ENCODE peak calls at places on chromosomes 13 and 19, in nine cellular contexts. W is spleen, E is mucosa of descending colon, A is HL-60, V is A549, O is AG09309, C is uterus, D is pancreas, N is fibroblast of villous mesenchyme. L is an unnamed sample.

GRCh38 chr13:90757127-90757680 is 590.3 kb upstream of the MIR17HG start:
- DNase-seq in W (no peak), E (no peak), A (no peak), V (no peak), O (no peak), C (no peak), D (no peak), N (peak), L (no peak)

GRCh38 chr13:111575719-111576118 is 255.3 kb downstream of the TEX29 start:
- DNase-seq in W (no peak), E (no peak), A (no peak), V (no peak), O (no peak), C (no peak), D (no peak), N (no peak), L (no peak)

GRCh38 chr13:50389726-50390125 is 374.5 kb downstream of the KCNRG start:
- DNase-seq in W (no peak), E (no peak), A (no peak), V (no peak), O (no peak), C (no peak), D (no peak), N (no peak), L (no peak)

GRCh38 chr13:39884166-39884565 is 228.7 kb downstream of the COG6 start:
- DNase-seq in W (no peak), E (no peak), A (no peak), V (no peak), O (no peak), C (no peak), D (no peak), N (no peak), L (no peak)

GRCh38 chr19:29400917-29401711 is 124.7 kb upstream of the VSTM2B start:
- DNase-seq in W (no peak), E (no peak), A (no peak), V (no peak), O (no peak), C (no peak), D (no peak), N (no peak), L (no peak)

GRCh38 chr13:94157705-94158218 is 321.7 kb downstream of the DCT start:
- DNase-seq in W (no peak), E (no peak), A (no peak), V (no peak), O (no peak), C (peak), D (no peak), N (peak), L (no peak)

GRCh38 chr13:113903361-113903760 is 39.5 kb upstream of the GAS6 start:
- DNase-seq in W (no peak), E (no peak), A (no peak), V (no peak), O (no peak), C (peak), D (no peak), N (no peak), L (peak)

GRCh38 chr19:38656171-38656981 is 8.9 kb downstream of the ACTN4 start:
- DNase-seq in W (no peak), E (no peak), A (no peak), V (peak), O (no peak), C (no peak), D (no peak), N (peak), L (no peak)

GRCh38 chr19:53989600-53990533 is 1.6 kb upstream of the CACNG6 start:
- DNase-seq in W (no peak), E (no peak), A (no peak), V (peak), O (no peak), C (no peak), D (no peak), N (no peak), L (no peak)

GRCh38 chr19:51547397-51548212 is 16.1 kb upstream of the SIGLEC6 start:
- DNase-seq in W (no peak), E (no peak), A (no peak), V (no peak), O (no peak), C (no peak), D (no peak), N (peak), L (no peak)

GRCh38 chr19:46426035-46426505 is 2.7 kb downstream of the PNMA8C start:
- DNase-seq in W (no peak), E (no peak), A (no peak), V (peak), O (no peak), C (no peak), D (no peak), N (no peak), L (no peak)

GRCh38 chr13:99087954-99088491 is 110.2 kb upstream of the DOCK9 start:
- DNase-seq in W (peak), E (peak), A (no peak), V (no peak), O (no peak), C (no peak), D (no peak), N (no peak), L (no peak)

GRCh38 chr13:110012102-110012739 is 225.8 kb upstream of the IRS2 start:
- DNase-seq in W (no peak), E (no peak), A (no peak), V (peak), O (peak), C (no peak), D (no peak), N (peak), L (no peak)

DNA sequence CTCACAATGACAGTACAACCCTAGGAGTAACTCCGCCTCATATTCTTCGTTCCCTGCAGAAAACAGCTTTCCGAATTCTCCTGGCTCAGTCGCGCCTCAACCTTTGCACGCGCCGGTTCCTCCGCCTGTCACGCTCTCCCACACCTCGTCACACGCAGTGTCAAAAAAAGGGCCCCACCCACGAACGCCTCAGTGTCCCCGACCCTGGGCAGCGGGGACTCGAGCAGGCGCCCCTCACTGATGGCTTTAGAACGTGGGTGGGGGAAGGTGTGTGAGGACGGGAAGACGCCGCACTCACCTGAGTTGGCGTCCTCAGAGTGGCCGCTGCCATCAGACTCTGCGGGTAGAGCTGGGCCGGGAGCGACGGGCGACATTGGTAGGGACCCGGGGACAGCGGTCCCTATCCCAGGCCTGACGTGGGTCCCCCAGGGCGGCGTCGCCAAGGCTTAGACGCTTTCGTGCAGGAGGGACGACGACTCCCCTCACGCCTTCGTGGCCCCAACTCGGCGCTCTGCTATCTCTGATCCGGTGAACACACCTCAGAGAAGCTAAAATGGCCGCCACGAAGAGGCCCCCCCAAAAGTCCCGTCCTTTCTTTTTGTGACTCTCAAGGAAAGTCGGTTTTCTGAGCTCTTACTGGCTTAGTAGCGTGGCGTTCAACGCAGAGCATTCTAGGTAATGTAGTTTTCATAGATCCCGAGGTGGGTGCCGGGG is at the start of gene ZNF154:
- DNase-seq in W (peak), E (peak), A (no peak), V (no peak), O (no peak), C (no peak), D (peak), N (peak), L (peak)
- H3K4me3 ChIP-seq in W (peak), E (peak), A (no peak), V (no peak), O (peak), C (peak), D (peak), N (peak), L (peak)

GRCh38 chr19:35790981-35791813 is 15.8 kb downstream of the ARHGAP33 start:
- DNase-seq in W (no peak), E (no peak), A (no peak), V (peak), O (no peak), C (no peak), D (peak), N (no peak), L (no peak)
- TF ChIP-seq CTCF in W (no peak), E (no peak), A (no peak), V (peak), O (no peak), C (no peak), D (no peak), N (no peak), L (no peak)

GRCh38 chr19:50430888-50431342 is 1.8 kb upstream of the MYBPC2 start:
- DNase-seq in W (no peak), E (no peak), A (no peak), V (no peak), O (no peak), C (no peak), D (no peak), N (no peak), L (no peak)
- H3K4me3 ChIP-seq in W (peak), E (no peak), A (peak), V (peak), O (peak), C (peak), D (peak), N (peak), L (no peak)

DNA sequence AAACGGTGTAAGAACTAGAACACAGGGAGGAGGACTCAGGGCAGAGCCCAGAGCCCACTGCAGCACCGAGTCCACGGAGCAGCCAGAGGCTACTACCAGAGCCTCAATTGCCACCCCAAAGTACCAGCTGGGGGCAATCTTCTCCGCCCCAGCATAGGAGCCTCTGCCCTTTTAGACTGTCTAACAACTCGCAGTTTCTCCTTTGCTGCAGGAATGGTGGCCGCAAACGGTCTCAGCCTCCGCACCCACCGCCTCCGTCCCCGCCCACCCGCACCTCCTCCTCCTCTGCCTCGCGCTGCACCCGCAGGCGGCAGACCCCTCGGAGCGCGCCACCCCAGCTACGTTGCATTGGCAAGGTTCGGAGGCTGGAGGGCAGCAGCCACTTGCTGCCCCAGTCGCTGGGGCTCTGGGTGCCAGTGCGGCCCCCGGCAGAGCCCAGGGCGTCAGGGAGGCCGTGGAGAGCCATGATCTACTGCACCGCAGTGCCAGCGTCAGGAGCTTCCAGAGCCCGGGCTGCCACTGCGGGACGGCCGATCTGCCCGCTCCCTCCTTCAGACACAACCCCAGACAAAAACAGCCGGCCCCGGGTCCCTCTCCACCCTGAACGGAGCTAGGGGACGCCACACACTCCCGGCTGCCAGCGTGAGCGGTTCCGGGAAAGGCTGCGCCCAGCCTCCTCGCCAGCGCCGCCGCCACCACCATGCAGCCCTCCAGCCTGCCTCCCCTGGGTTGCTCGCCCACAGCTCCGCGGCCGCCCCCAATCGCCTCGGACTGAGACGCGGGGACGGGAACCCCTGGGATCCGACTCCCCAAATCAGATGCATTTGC is 1.8 kb downstream of the FGF14 start:
- DNase-seq in W (peak), E (peak), A (no peak), V (no peak), O (no peak), C (peak), D (peak), N (no peak), L (no peak)
- TF ChIP-seq CTCF in W (no peak), E (no peak), A (no peak), V (peak), O (peak), C (no peak), D (no peak), N (no peak), L (no peak)

GRCh38 chr19:34962281-34962944 is 1.6 kb downstream of the ZNF792 start:
- DNase-seq in W (no peak), E (no peak), A (no peak), V (no peak), O (no peak), C (no peak), D (no peak), N (no peak), L (no peak)
- H3K4me3 ChIP-seq in W (peak), E (no peak), A (no peak), V (no peak), O (peak), C (peak), D (peak), N (peak), L (peak)

GRCh38 chr13:86729206-86729605 is 930.0 kb upstream of the SLITRK6 start:
- DNase-seq in W (no peak), E (no peak), A (peak), V (no peak), O (no peak), C (no peak), D (no peak), N (no peak), L (no peak)

GRCh38 chr13:86725105-86725504 is 925.9 kb upstream of the SLITRK6 start:
- DNase-seq in W (no peak), E (no peak), A (no peak), V (no peak), O (no peak), C (no peak), D (no peak), N (no peak), L (no peak)
- TF ChIP-seq CTCF in W (no peak), E (no peak), A (no peak), V (no peak), O (no peak), C (no peak), D (no peak), N (no peak), L (no peak)